ENCODE peak calls at places on chromosomes 7 and 10, in ten cellular contexts. S is foreskin keratinocyte; K is pancreas; B is caudate nucleus; W is testis; A is PC-3; N is CD4-positive, alpha-beta T cell; J is heart right ventricle; E is MM.1S; T is CD8-positive, alpha-beta memory T cell. P is an unnamed sample.

GRCh38 chr7:157663061-157663863 is 326.5 kb downstream of the DNAJB6 start:
- DNase-seq in S (no peak), K (no peak), B (no peak), W (peak), A (no peak), N (no peak), J (no peak), E (no peak), T (peak), P (no peak)

GRCh38 chr10:116848032-116848911 is 1.0 kb upstream of the ENO4 start:
- DNase-seq in S (peak), K (no peak), B (no peak), W (no peak), A (no peak), N (no peak), J (no peak), E (peak), T (no peak), P (no peak)

GRCh38 chr7:91293136-91293535 is 28.9 kb downstream of the FZD1 start:
- DNase-seq in S (no peak), K (no peak), B (no peak), W (no peak), A (no peak), N (no peak), J (no peak), E (no peak), T (no peak), P (no peak)

GRCh38 chr10:13224210-13224995 is 9.8 kb downstream of the UCMA start:
- DNase-seq in S (no peak), K (no peak), B (no peak), W (no peak), A (no peak), N (no peak), J (no peak), E (peak), T (no peak), P (no peak)

GRCh38 chr7:96093435-96093834 is 228.5 kb downstream of the SLC25A13 start:
- DNase-seq in S (peak), K (no peak), B (no peak), W (no peak), A (peak), N (no peak), J (no peak), E (no peak), T (no peak), P (no peak)

GRCh38 chr7:85750454-85750949 is 563.6 kb upstream of the SEMA3D start:
- DNase-seq in S (peak), K (no peak), B (peak), W (peak), A (peak), N (no peak), J (no peak), E (peak), T (no peak), P (no peak)

GRCh38 chr7:92020636-92021035 is 80.0 kb downstream of the AKAP9 start:
- DNase-seq in S (peak), K (no peak), B (no peak), W (no peak), A (peak), N (no peak), J (no peak), E (no peak), T (no peak), P (no peak)

GRCh38 chr10:72254891-72255568 is 18.7 kb upstream of the DDIT4 start:
- DNase-seq in S (peak), K (peak), B (peak), W (peak), A (no peak), N (peak), J (peak), E (peak), T (peak), P (peak)

DNA sequence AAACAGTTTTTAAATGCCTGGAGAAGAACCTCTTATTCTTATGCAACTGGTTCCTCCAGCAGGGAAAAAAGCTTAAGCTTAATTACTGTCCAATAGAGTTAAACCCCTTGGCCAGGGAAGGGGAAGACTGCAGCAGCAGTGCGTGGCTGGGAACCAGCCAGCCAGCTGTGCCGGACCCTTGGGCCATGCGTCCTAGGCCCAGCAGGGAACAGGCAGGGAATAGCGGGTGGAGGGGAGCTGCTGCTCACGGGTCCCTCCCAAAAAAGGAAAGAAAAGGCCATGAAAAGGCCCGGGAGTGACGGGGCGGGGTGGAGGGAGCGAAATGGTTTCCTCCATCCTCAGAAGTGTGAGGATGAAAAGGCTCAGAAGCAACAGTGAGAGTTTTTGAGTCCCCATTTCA is 35.2 kb upstream of the HECW1 start:
- DNase-seq in S (no peak), K (no peak), B (no peak), W (no peak), A (no peak), N (no peak), J (no peak), E (no peak), T (no peak), P (no peak)
- H3K27ac ChIP-seq in S (no peak), K (no peak), B (no peak), W (no peak), A (no peak), N (no peak), J (no peak), E (no peak), T (no peak), P (no peak)

GRCh38 chr10:73874267-73875138 is at the start of gene CAMK2G:
- DNase-seq in S (peak), K (peak), B (peak), W (peak), A (peak), N (peak), J (peak), E (peak), T (peak), P (peak)

GRCh38 chr10:73873163-73873842 is 1.1 kb downstream of the CAMK2G start:
- DNase-seq in S (no peak), K (no peak), B (no peak), W (no peak), A (peak), N (no peak), J (no peak), E (peak), T (no peak), P (no peak)

GRCh38 chr10:73873843-73874215 is 526 bp downstream of the CAMK2G start:
- DNase-seq in S (no peak), K (peak), B (no peak), W (no peak), A (no peak), N (no peak), J (no peak), E (peak), T (no peak), P (no peak)

GRCh38 chr10:73871295-73871914 is 3.0 kb downstream of the CAMK2G start:
- DNase-seq in S (no peak), K (no peak), B (no peak), W (no peak), A (no peak), N (no peak), J (no peak), E (no peak), T (no peak), P (no peak)

DNA sequence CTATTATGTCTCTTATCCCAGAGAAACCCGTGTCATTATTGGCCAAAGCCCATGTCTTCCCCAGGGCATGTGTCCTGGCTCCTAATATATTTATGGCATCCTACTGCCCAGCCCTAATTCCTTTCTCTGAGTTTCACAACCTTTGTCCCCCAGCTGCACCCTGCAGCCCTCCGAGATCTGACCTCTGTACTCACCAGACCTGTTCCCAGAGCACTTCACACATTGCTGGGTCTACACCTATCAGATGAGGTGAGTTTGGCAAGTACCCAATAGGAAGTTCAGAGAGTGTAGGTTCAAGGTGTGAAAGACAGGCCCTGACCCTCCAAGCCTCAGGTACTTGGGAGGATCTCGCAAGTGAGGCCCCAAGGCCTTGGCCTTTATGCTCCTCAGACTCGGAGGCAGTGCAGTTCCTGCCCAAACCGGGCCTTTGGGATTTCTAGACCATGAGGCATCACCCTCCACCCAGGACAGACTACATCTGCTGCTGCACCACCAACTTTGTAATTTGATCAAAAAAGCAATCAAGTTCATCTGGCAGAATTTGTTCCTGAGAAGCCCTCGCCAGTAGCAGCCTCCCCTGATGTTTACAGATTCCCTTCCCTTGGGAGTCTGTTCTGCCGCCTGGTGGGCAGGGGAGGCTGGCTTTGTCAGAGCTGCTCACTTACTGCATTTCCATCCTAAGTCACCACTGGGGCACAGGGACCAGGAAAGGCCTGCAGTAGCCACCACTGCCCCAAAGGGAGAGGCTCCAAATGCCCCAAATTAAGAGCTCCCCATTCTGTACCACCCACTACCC is 2.2 kb downstream of the CAMK2G start:
- DNase-seq in S (no peak), K (no peak), B (no peak), W (no peak), A (peak), N (no peak), J (no peak), E (no peak), T (no peak), P (no peak)
- H3K27ac ChIP-seq in S (no peak), K (no peak), B (peak), W (no peak), A (peak), N (peak), J (no peak), E (no peak), T (no peak), P (peak)

GRCh38 chr10:102621418-102622325 is 22.6 kb upstream of the TRIM8 start:
- DNase-seq in S (no peak), K (no peak), B (peak), W (no peak), A (peak), N (no peak), J (no peak), E (no peak), T (no peak), P (no peak)

GRCh38 chr10:102619281-102619981 is 24.8 kb upstream of the TRIM8 start:
- DNase-seq in S (no peak), K (no peak), B (peak), W (no peak), A (no peak), N (no peak), J (no peak), E (no peak), T (no peak), P (no peak)

GRCh38 chr10:102620615-102621417 is 23.5 kb upstream of the TRIM8 start:
- DNase-seq in S (no peak), K (no peak), B (no peak), W (no peak), A (no peak), N (no peak), J (no peak), E (no peak), T (no peak), P (no peak)

GRCh38 chr10:102617816-102618215 is 26.5 kb upstream of the TRIM8 start:
- DNase-seq in S (no peak), K (no peak), B (no peak), W (no peak), A (no peak), N (no peak), J (no peak), E (no peak), T (no peak), P (no peak)

DNA sequence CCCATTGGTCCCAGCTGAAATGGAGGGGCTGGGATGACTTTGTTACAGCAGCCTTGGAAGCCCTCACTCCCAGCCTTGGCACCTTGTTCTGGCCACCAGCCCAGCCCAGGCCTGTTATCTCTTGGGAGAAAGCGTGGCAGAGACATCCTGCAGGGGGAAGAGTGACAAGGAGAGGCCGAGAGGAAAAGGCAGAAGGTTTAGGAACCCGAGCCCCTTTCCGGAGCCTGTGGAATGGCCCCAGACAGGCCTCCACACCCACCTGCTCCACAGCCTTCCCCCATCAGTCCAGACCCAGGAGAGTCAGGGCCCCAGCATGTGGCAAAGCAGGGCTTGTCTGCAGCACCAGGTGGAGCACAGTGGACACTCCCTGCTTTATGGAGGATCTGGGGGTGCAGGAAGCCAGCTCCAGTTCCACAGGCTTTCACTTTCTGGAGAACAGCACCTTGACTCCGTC is 24.1 kb upstream of the TRIM8 start:
- DNase-seq in S (no peak), K (no peak), B (no peak), W (peak), A (no peak), N (no peak), J (peak), E (no peak), T (no peak), P (no peak)
- H3K27ac ChIP-seq in S (no peak), K (no peak), B (peak), W (peak), A (no peak), N (no peak), J (peak), E (no peak), T (no peak), P (peak)

DNA sequence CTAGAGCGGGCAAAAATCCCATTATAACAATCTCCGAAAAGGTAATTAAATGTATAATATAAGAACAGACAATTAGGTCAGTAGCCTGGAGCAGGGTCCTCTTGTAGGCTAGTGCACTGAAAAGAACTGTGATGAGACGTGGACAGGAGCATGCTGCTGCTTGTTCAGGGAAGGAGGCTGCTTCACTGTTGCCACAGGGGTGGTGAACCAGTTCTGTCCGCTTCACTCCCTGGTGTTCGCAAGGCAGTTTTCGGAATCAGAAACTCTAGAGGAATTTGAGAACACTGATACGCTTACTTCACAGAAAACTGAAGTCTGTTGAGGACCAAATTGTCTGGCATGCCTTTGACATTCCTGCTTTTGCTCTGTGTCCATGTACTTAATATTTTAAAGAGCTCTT is 17.4 kb downstream of the ZNRF2 start:
- DNase-seq in S (peak), K (no peak), B (no peak), W (no peak), A (no peak), N (no peak), J (no peak), E (no peak), T (no peak), P (no peak)
- H3K27ac ChIP-seq in S (no peak), K (no peak), B (no peak), W (no peak), A (no peak), N (no peak), J (no peak), E (no peak), T (no peak), P (no peak)

GRCh38 chr7:99437946-99438572 is 539 bp downstream of the PTCD1 start:
- DNase-seq in S (no peak), K (no peak), B (no peak), W (no peak), A (no peak), N (no peak), J (no peak), E (peak), T (no peak), P (no peak)
- H3K27ac ChIP-seq in S (peak), K (peak), B (peak), W (peak), A (peak), N (peak), J (peak), E (peak), T (peak), P (peak)

GRCh38 chr7:81210092-81211064 is 291.5 kb upstream of the SEMA3C start:
- DNase-seq in S (peak), K (no peak), B (no peak), W (no peak), A (peak), N (no peak), J (no peak), E (no peak), T (no peak), P (no peak)

GRCh38 chr7:81209059-81209458 is 290.2 kb upstream of the SEMA3C start:
- DNase-seq in S (no peak), K (no peak), B (no peak), W (no peak), A (no peak), N (no peak), J (no peak), E (no peak), T (no peak), P (no peak)

GRCh38 chr7:81211617-81212016 is 292.8 kb upstream of the SEMA3C start:
- DNase-seq in S (no peak), K (no peak), B (no peak), W (no peak), A (no peak), N (no peak), J (no peak), E (no peak), T (no peak), P (no peak)

GRCh38 chr7:81213394-81213793 is 294.5 kb upstream of the SEMA3C start:
- DNase-seq in S (no peak), K (no peak), B (no peak), W (no peak), A (no peak), N (no peak), J (no peak), E (no peak), T (no peak), P (no peak)

GRCh38 chr7:81211204-81211603 is 292.4 kb upstream of the SEMA3C start:
- DNase-seq in S (no peak), K (no peak), B (no peak), W (no peak), A (no peak), N (no peak), J (no peak), E (no peak), T (no peak), P (no peak)
- H3K27ac ChIP-seq in S (no peak), K (no peak), B (no peak), W (no peak), A (no peak), N (no peak), J (no peak), E (no peak), T (no peak), P (no peak)

GRCh38 chr10:92593553-92594046 is 670 bp downstream of the KIF11 start:
- DNase-seq in S (peak), K (no peak), B (no peak), W (no peak), A (no peak), N (no peak), J (no peak), E (no peak), T (no peak), P (no peak)
- H3K27ac ChIP-seq in S (peak), K (no peak), B (no peak), W (peak), A (peak), N (no peak), J (no peak), E (peak), T (peak), P (no peak)

GRCh38 chr10:5720182-5720581 is 35.5 kb downstream of the TASOR2 start:
- DNase-seq in S (peak), K (no peak), B (no peak), W (no peak), A (no peak), N (no peak), J (no peak), E (no peak), T (no peak), P (no peak)
- H3K27ac ChIP-seq in S (no peak), K (no peak), B (no peak), W (no peak), A (no peak), N (no peak), J (no peak), E (no peak), T (no peak), P (no peak)

GRCh38 chr7:5557920-5558401 is 134.3 kb upstream of the TNRC18 start:
- DNase-seq in S (no peak), K (peak), B (peak), W (peak), A (no peak), N (no peak), J (peak), E (peak), T (no peak), P (no peak)
- H3K27ac ChIP-seq in S (no peak), K (peak), B (peak), W (peak), A (no peak), N (peak), J (peak), E (no peak), T (peak), P (peak)

DNA sequence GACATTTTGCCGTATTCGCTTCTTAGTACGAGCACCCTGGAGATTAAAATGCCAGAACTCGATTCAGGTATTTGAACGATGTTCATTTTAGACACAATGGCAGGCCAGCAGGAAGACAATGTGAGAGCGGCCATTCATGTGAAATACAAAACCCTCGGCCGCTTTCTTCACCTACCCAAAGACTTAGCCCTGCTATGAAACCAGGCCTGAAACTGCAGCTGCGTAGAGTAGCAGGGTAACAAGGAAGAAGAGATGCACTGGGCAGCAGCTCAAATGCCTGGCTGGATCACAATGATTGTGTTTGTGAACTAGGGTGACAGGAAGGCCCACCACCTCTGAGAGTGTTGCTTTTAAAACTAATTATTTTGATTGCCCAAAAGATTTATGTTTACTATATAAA is 234.8 kb downstream of the TRIL start:
- DNase-seq in S (no peak), K (no peak), B (peak), W (no peak), A (no peak), N (no peak), J (no peak), E (no peak), T (no peak), P (no peak)
- H3K27ac ChIP-seq in S (no peak), K (no peak), B (peak), W (no peak), A (no peak), N (no peak), J (no peak), E (no peak), T (no peak), P (no peak)